ENCODE peak calls at places on chromosome 1, in five cellular contexts. N is HFF-Myc, T is fibroblast of mammary gland, X is AG09309, M is cardiac fibroblast. I is an unnamed sample.

GRCh38 chr1:19311503-19311930 is 427 bp downstream of the AKR7A2 start:
- DNase-seq in M (no peak), N (no peak), T (no peak), X (no peak), I (no peak)

GRCh38 chr1:185156854-185157598 is at the start of the genes SWT1 and TRMT1L:
- DNase-seq in X (peak), M (peak), T (peak), N (peak), I (peak)

GRCh38 chr1:209823143-209824041 is 4.4 kb upstream of the UTP25 start:
- DNase-seq in N (peak), M (peak), X (no peak), T (peak), I (no peak)

GRCh38 chr1:34164510-34165381 is at the start of gene CSMD2:
- DNase-seq in T (peak), M (peak), X (peak), N (no peak), I (no peak)

GRCh38 chr1:30371888-30372791 is 351.2 kb downstream of the MATN1 start:
- DNase-seq in X (no peak), T (no peak), N (no peak), M (no peak), I (no peak)

GRCh38 chr1:246355421-246356230 is 151.5 kb downstream of the SMYD3 start:
- DNase-seq in T (no peak), X (no peak), N (no peak), M (peak), I (no peak)

GRCh38 chr1:14763977-14764376 is 165.5 kb downstream of the KAZN start:
- DNase-seq in N (no peak), M (no peak), T (no peak), X (no peak), I (no peak)

GRCh38 chr1:232921416-232921815 is 29.0 kb upstream of the NTPCR start:
- DNase-seq in N (no peak), T (peak), X (no peak), M (no peak), I (no peak)

GRCh38 chr1:23168079-23168461 is 586 bp downstream of the LUZP1 start:
- DNase-seq in M (peak), N (no peak), X (no peak), T (no peak), I (peak)

GRCh38 chr1:5567839-5568238 is 424.4 kb downstream of the NPHP4 start:
- DNase-seq in M (no peak), X (no peak), T (no peak), N (no peak), I (no peak)

GRCh38 chr1:2786329-2787162 is 14.9 kb downstream of the TTC34 start:
- DNase-seq in T (no peak), M (no peak), X (no peak), N (no peak), I (peak)

GRCh38 chr1:207848234-207848633 is 62.7 kb downstream of the CD34 start:
- DNase-seq in T (peak), M (peak), N (no peak), X (no peak), I (no peak)

GRCh38 chr1:151340870-151341754 is 5.9 kb downstream of the RFX5 start:
- DNase-seq in X (peak), N (peak), M (peak), T (peak), I (no peak)

GRCh38 chr1:4176841-4177240 is 276.8 kb upstream of the C1orf174 start:
- DNase-seq in N (no peak), M (no peak), X (no peak), T (no peak), I (no peak)

GRCh38 chr1:28591708-28592313 is at the start of gene RAB42:
- DNase-seq in T (peak), X (no peak), M (no peak), N (no peak), I (no peak)

GRCh38 chr1:184283999-184284398 is 102.8 kb upstream of the C1orf21 start:
- DNase-seq in T (peak), M (peak), X (peak), N (no peak), I (no peak)

GRCh38 chr1:20198918-20199317 is 12.6 kb upstream of the PLA2G2C start:
- DNase-seq in T (no peak), X (no peak), M (no peak), N (no peak), I (no peak)

GRCh38 chr1:236495359-236496120 is 28.2 kb upstream of the LGALS8 start:
- DNase-seq in T (no peak), N (no peak), X (no peak), M (no peak), I (no peak)

DNA sequence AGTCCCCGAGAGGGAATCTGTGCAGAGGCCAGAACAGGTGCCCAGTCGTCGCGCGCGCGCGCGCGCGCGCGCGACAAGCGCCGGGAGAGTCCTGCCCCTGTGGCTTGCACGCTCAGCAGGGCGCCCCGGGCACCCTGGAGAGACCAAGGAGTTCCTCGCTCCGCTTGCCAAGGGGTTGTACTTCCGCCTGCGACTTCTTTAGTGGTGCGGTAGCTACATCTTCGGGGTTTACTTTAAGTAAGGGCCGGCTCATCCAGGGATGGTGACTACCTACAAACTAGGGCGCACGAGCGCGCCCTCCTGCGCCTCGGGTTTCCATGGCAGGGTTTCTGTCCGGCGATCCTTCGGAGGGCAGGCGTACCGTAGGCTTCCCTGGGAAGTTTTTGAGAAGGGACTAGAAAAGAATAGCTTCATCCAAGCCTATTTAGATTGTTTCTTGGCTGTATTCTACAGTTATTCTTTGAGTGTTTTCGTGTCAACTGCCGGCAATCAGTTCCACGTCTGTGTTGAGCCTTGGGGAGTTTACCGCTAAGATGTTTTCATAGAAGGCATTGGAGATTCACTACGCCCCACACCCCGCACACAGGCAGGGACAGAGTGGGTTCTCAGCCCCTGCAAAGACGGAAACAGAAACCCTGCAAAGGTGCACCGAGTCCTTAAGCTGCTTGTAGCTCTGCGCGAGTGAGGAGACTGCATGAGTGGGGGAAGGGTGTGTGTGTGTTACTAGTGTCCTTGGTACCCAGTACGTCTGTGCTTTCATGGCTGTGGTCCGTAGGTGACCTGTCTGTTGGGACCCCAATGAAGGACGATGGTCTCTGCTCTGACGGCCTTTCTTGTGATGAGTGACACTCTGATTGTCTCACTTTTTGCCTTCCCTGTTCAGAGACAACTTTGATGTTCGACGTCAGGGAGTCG is 1.7 kb downstream of the LHX4 start:
- DNase-seq in X (no peak), M (peak), N (no peak), T (peak), I (no peak)
- TF ChIP-seq CTCF in X (no peak), M (no peak), N (no peak), T (no peak), I (no peak)

GRCh38 chr1:181583598-181583997 is 100.3 kb downstream of the CACNA1E start:
- DNase-seq in X (no peak), N (no peak), T (no peak), M (no peak), I (no peak)
- TF ChIP-seq CTCF in X (no peak), N (no peak), T (no peak), M (no peak), I (no peak)

GRCh38 chr1:32825181-32825580 is 7.7 kb downstream of the S100PBP start:
- DNase-seq in N (no peak), X (no peak), T (no peak), M (no peak), I (no peak)

GRCh38 chr1:32831878-32832277 is 14.4 kb downstream of the S100PBP start:
- DNase-seq in T (no peak), M (no peak), X (no peak), N (no peak), I (no peak)

GRCh38 chr1:32830092-32830852 is 12.8 kb downstream of the S100PBP start:
- DNase-seq in X (no peak), T (no peak), N (no peak), M (no peak), I (no peak)

DNA sequence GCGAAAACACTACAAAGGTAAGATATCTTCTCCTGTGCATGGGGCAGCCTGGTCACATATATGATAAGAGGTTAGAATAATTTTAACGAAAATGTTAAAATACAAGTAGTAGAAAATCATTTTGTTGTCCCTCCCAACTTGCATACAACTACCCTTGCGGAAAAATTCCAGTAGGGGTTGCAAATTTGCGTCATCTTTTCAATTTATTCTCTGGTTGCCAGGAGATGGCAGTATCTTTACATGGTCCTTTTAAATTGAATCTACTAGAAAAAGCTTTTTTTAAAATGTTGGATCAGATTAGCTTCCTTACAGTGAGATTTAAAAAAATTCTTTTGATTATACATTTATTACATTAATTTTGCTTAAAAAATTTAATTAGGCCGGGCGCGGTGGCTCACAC is 10.9 kb downstream of the S100PBP start:
- DNase-seq in T (no peak), X (no peak), M (peak), N (no peak), I (no peak)
- TF ChIP-seq CTCF in T (no peak), X (no peak), M (no peak), N (no peak), I (no peak)

GRCh38 chr1:83545450-83545849 is 453.5 kb downstream of the TTLL7 start:
- DNase-seq in M (no peak), X (no peak), N (no peak), T (peak), I (no peak)
- TF ChIP-seq CTCF in M (no peak), X (no peak), N (peak), T (peak), I (no peak)

GRCh38 chr1:67941155-67941554 is 107.9 kb upstream of the GNG12 start:
- DNase-seq in M (no peak), X (no peak), N (no peak), T (no peak), I (no peak)
- TF ChIP-seq CTCF in M (no peak), X (no peak), N (no peak), T (no peak), I (no peak)

I was measured in activated B cell treated with CpG ODN at 0.5 μM for 24 hours.